ENCODE peak calls at places on chromosome 1, in four cellular contexts. W is K562, L is WTC11, S is HepG2. A is an unnamed sample.

GRCh38 chr1:109040627-109041613 is 982 bp downstream of the WDR47 start:
- DNase-seq in W (peak), L (peak), S (no peak), A (peak)

GRCh38 chr1:195591917-195592672 is 1016.1 kb downstream of the KCNT2 start:
- DNase-seq in W (no peak), L (no peak), S (no peak), A (no peak)

GRCh38 chr1:245365621-245366020 is 210.8 kb downstream of the KIF26B start:
- DNase-seq in W (no peak), L (no peak), S (no peak), A (no peak)

GRCh38 chr1:212167098-212167497 is 118.1 kb upstream of the PPP2R5A start:
- DNase-seq in W (peak), L (no peak), S (no peak), A (no peak)

GRCh38 chr1:229170274-229170673 is 100.6 kb upstream of the RAB4A start:
- DNase-seq in W (no peak), L (no peak), S (no peak), A (no peak)

GRCh38 chr1:2786329-2787162 is 14.9 kb downstream of the TTC34 start:
- DNase-seq in W (peak), L (peak), S (no peak), A (peak)

GRCh38 chr1:177174921-177175634 is 4.3 kb downstream of the BRINP2 start:
- DNase-seq in W (no peak), L (no peak), S (no peak), A (no peak)

GRCh38 chr1:14259191-14259757 is 339.2 kb upstream of the KAZN start:
- DNase-seq in W (no peak), L (no peak), S (no peak), A (no peak)

GRCh38 chr1:43659785-43660184 is 9.8 kb downstream of the KDM4A start:
- DNase-seq in W (no peak), L (no peak), S (no peak), A (no peak)

GRCh38 chr1:203629509-203630082 is 3.0 kb downstream of the ATP2B4 start:
- DNase-seq in W (peak), L (peak), S (no peak), A (no peak)

GRCh38 chr1:18927082-18927653 is 24.8 kb upstream of the ALDH4A1 start:
- DNase-seq in W (no peak), L (no peak), S (no peak), A (no peak)

GRCh38 chr1:181548491-181548890 is 65.2 kb downstream of the CACNA1E start:
- DNase-seq in W (no peak), L (no peak), S (no peak), A (no peak)

GRCh38 chr1:156407344-156407743 is 38.3 kb downstream of the RHBG start:
- DNase-seq in W (no peak), L (no peak), S (no peak), A (no peak)

GRCh38 chr1:78003882-78004718 is 639 bp upstream of the DNAJB4 start:
- DNase-seq in W (peak), L (peak), S (peak), A (peak)

GRCh38 chr1:8381618-8382017 is 63.7 kb downstream of the SLC45A1 start:
- DNase-seq in W (no peak), L (no peak), S (no peak), A (no peak)

GRCh38 chr1:232950919-232951579 is 638 bp downstream of the NTPCR start:
- DNase-seq in W (peak), L (no peak), S (peak), A (peak)

GRCh38 chr1:19169642-19170041 is 40.4 kb downstream of the UBR4 start:
- DNase-seq in W (peak), L (no peak), S (no peak), A (no peak)

GRCh38 chr1:164576311-164577271 is 17.6 kb downstream of the PBX1 start:
- DNase-seq in W (no peak), L (peak), S (no peak), A (no peak)

GRCh38 chr1:218371927-218372672 is 27.0 kb downstream of the TGFB2 start:
- DNase-seq in W (no peak), L (no peak), S (peak), A (no peak)

GRCh38 chr1:155466996-155467395 is 95.6 kb downstream of the ASH1L start:
- DNase-seq in W (no peak), L (no peak), S (no peak), A (no peak)

GRCh38 chr1:52676249-52676903 is 21.8 kb downstream of the COA7 start:
- DNase-seq in W (no peak), L (no peak), S (no peak), A (no peak)

DNA sequence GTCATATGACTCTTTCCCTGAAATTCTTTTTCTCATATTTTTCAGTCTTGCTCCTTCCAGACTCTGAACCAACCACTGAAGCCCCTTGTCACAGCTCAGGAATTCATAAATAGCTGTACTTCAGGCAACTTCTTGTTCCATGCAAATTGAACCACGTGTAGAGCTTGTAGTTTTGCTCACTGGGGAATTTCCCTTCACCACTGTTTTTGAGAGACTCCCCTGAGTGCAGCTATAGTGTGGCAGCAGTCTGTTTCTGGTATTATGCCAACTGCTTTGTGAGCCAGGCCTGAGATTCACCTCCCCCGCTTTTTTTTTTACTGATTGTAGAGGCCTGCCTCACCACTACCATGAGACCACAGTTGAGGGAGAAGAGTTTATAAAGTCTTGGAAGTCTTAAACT is 150.3 kb upstream of the SPAG17 start:
- DNase-seq in W (no peak), L (no peak), S (no peak), A (no peak)
- TF ChIP-seq ELF4 in W (no peak), L (no peak), S (no peak), A (no peak)

GRCh38 chr1:91755176-91755575 is 130.8 kb downstream of the TGFBR3 start:
- DNase-seq in W (no peak), L (no peak), S (no peak), A (no peak)
- TF ChIP-seq ELF4 in W (no peak), L (no peak), S (no peak), A (no peak)

DNA sequence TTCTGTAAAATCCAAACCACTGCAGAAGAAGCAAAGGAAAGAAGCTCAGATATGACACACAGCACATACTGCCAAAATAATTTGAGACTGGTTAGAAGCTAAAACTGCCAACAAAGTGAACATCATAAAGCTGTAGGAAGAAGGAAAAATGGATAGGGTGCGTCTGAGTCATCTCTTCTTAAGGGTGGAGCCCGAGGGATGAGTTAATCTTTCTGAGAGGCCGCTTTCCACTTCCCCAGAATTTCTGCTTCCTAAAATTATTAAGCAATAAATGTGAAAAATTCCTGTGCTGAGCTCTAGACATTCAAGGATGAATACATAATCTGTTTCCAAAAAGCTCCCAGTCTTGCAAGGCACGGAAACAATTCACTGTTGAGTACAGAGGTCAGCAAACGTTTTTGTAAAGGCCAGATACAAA is 20.1 kb downstream of the PPT1 start:
- DNase-seq in W (peak), L (no peak), S (no peak), A (no peak)
- TF ChIP-seq ELF4 in W (no peak), L (no peak), S (no peak), A (no peak)

DNA sequence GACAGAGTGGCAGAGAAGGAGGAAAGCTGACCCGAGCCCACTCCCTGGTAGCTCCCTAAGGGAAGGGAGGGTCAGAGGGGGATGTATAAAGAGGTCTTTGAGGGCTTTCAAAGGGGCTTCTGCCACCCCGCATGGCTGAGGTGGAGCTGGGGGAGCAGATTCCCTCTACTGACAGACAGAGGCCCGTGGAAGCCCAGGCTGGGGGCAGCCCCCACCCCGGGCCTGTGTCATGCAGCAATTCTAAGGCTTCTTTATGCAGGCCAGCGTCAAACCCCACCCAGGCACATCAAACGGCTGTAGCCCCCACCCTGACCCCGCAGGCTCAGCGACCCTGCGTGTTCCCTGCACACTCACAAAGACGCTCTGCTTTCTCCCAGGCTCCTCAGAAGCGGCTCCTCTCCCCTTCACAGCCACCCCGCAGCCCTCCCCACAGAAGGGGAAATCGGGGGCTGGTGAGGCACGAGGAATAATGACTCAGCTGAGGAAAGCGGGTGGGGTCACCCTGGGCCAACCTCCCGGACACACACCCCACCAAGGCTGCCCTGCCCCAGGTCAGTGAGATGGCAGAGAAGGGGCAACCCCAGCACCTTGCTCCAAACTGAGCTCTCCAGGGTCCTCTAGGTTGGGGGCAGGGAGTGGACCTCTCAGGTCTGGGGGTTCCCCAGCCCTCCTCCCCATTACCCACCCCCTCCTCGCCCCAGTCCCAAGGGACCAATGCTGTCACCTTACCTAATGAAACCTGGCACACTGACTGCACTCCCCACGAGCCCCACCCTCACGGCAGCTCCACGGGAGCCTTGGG is 10.8 kb downstream of the SLC45A3 start:
- DNase-seq in W (peak), L (no peak), S (no peak), A (no peak)
- TF ChIP-seq ELF4 in W (no peak), L (no peak), S (no peak), A (no peak)

DNA sequence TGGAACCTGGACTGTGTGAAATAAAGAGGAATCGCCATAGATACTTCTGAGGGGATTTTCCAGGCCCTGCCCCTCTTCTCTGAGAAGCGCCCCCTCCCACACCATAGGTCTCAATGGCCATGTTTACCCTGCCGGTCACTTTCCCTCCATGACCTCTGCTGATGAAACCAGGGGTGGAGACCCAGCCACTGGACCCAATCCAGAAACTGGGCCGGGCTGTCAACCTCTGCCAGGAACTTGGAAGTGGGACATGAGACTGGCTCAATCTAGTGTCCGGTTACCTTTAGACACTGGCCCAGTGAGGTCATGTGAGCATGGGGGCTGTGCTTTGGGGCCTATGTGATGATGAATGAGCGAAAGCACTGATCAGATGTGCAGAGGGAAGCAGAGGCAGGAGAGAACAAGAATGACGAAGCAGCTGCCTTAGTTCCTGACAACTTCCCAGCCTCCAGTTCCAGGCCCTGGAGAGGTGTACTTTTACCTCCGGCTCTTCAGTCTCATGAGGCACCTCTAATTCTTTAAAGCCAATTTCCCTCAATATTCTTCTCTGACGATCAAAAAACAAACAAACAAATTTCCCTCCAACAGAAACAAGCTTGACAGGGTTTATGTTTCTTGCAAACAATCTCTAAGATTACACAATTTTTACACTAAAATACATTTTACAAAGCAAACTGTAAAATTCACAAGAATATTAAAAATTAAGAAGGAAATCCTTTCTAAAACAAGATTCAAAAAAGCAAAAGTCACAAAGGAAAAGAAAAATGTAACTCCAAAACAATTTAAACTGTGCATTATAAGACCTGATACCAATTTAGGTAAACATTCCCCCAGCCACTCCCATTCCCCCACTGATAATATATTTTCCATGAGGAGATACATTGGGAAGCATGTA is 4.8 kb downstream of the ASAP3 start:
- DNase-seq in W (peak), L (no peak), S (peak), A (no peak)
- TF ChIP-seq ELF4 in W (no peak), L (no peak), S (no peak), A (no peak)

GRCh38 chr1:200905411-200906052 is 10.8 kb downstream of the INAVA start:
- DNase-seq in W (no peak), L (no peak), S (peak), A (no peak)
- TF ChIP-seq ELF4 in W (no peak), L (no peak), S (no peak), A (no peak)

GRCh38 chr1:64223329-64224151 is 20.1 kb downstream of the UBE2U start:
- DNase-seq in W (no peak), L (no peak), S (no peak), A (peak)
- TF ChIP-seq ELF4 in W (no peak), L (no peak), S (no peak), A (no peak)